ENCODE peak calls at places on chromosomes 3 and 15, in seven cellular contexts. C, J, U, P, R, Z and H are unnamed samples. For H3K4me1, the result is how much of the 10 kb centered on the place peaks cover.

GRCh38 chr15:93384886-93385285 is 295.9 kb upstream of the RGMA start:
- DNase-seq in Z (no peak), U (no peak), C (no peak), R (no peak), P (no peak), J (no peak), H (no peak)

GRCh38 chr3:149142647-149143046 is 13.2 kb downstream of the HPS3 start:
- DNase-seq in U (no peak), J (no peak), R (no peak), P (no peak), C (no peak), Z (no peak), H (no peak)

GRCh38 chr3:177835917-177836316 is 638.6 kb upstream of the TBL1XR1 start:
- DNase-seq in U (no peak), C (no peak), J (no peak), Z (no peak), R (peak), P (no peak), H (no peak)

GRCh38 chr3:65548848-65549625 is 489.7 kb downstream of the MAGI1 start:
- DNase-seq in Z (no peak), J (no peak), R (no peak), C (no peak), P (peak), U (no peak), H (peak)

GRCh38 chr3:192566706-192567290 is 160.5 kb downstream of the FGF12 start:
- DNase-seq in R (peak), U (peak), J (peak), Z (peak), P (peak), C (peak), H (peak)

GRCh38 chr15:83424101-83424500 is 23.0 kb upstream of the SH3GL3 start:
- DNase-seq in C (no peak), U (no peak), Z (no peak), P (no peak), J (no peak), R (no peak), H (no peak)

GRCh38 chr3:186219211-186219638 is 110.3 kb upstream of the ETV5 start:
- DNase-seq in J (no peak), U (no peak), Z (no peak), C (no peak), R (no peak), P (no peak), H (no peak)

GRCh38 chr15:82585072-82585471 is 44.8 kb upstream of the RPS17 start:
- DNase-seq in J (no peak), C (no peak), R (peak), P (no peak), U (no peak), Z (no peak), H (no peak)

GRCh38 chr15:71679223-71680078 is 130.9 kb upstream of the NR2E3 start:
- DNase-seq in C (no peak), R (peak), U (no peak), Z (no peak), J (no peak), P (peak), H (no peak)

GRCh38 chr3:172846706-172847105 is 96.2 kb downstream of the ECT2 start:
- DNase-seq in R (no peak), P (no peak), Z (no peak), C (no peak), U (no peak), J (no peak), H (no peak)

GRCh38 chr3:115518100-115518852 is 105.0 kb upstream of the GAP43 start:
- DNase-seq in Z (no peak), C (no peak), U (no peak), R (peak), J (no peak), P (no peak), H (peak)

GRCh38 chr15:99212401-99212800 is 37.0 kb downstream of the TTC23 start:
- DNase-seq in U (no peak), J (no peak), C (peak), P (no peak), R (peak), Z (no peak), H (no peak)

GRCh38 chr3:184428561-184429175 is 48.8 kb downstream of the CHRD start:
- DNase-seq in P (no peak), C (no peak), Z (no peak), U (no peak), J (no peak), R (no peak), H (no peak)

GRCh38 chr3:162096874-162097273 is 600.3 kb downstream of the OTOL1 start:
- DNase-seq in C (no peak), R (no peak), U (no peak), Z (no peak), P (no peak), J (no peak), H (no peak)

GRCh38 chr3:64163755-64164148 is 61.5 kb downstream of the PRICKLE2 start:
- DNase-seq in C (no peak), U (no peak), J (peak), Z (no peak), R (peak), P (peak), H (no peak)

GRCh38 chr15:84702961-84703482 is 12.9 kb downstream of the SEC11A start:
- DNase-seq in R (peak), J (no peak), C (no peak), P (no peak), Z (no peak), U (no peak), H (no peak)

GRCh38 chr3:136733317-136733833 is 18.8 kb downstream of the STAG1 start:
- DNase-seq in P (no peak), J (no peak), R (peak), Z (no peak), U (no peak), C (no peak), H (no peak)

GRCh38 chr3:139106013-139106932 is 61.6 kb upstream of the PRR23C start:
- DNase-seq in Z (no peak), P (peak), J (no peak), C (no peak), U (no peak), R (no peak), H (no peak)

GRCh38 chr3:171251842-171252241 is 208.4 kb downstream of the TNIK start:
- DNase-seq in P (no peak), J (no peak), U (no peak), R (no peak), C (no peak), Z (no peak), H (no peak)

GRCh38 chr3:61748288-61748687 is 186.9 kb downstream of the PTPRG start:
- DNase-seq in Z (no peak), U (no peak), R (no peak), J (no peak), C (no peak), P (peak), H (no peak)

GRCh38 chr15:60044636-60045273 is 40.6 kb downstream of the FOXB1 start:
- DNase-seq in C (no peak), J (no peak), Z (no peak), P (no peak), R (no peak), U (no peak), H (no peak)

GRCh38 chr15:24924621-24925020 is 30.2 kb upstream of the SNRPN start:
- DNase-seq in Z (no peak), C (no peak), J (no peak), U (no peak), R (peak), P (no peak), H (no peak)

GRCh38 chr15:51842265-51842664 is 12.8 kb downstream of the TMOD3 start:
- DNase-seq in Z (no peak), C (no peak), P (no peak), J (no peak), R (no peak), U (no peak), H (no peak)

GRCh38 chr15:51844747-51845426 is 15.4 kb downstream of the TMOD3 start:
- DNase-seq in J (no peak), C (no peak), P (no peak), Z (no peak), R (peak), U (no peak), H (no peak)

GRCh38 chr15:51846066-51846462 is 16.6 kb downstream of the TMOD3 start:
- DNase-seq in J (no peak), C (no peak), P (no peak), Z (no peak), R (no peak), U (no peak), H (no peak)

GRCh38 chr15:51841401-51842040 is 12.1 kb downstream of the TMOD3 start:
- DNase-seq in C (no peak), P (no peak), Z (no peak), R (no peak), U (no peak), J (no peak), H (no peak)

GRCh38 chr15:51842852-51843737 is 13.6 kb downstream of the TMOD3 start:
- DNase-seq in U (no peak), Z (no peak), J (no peak), R (peak), C (no peak), P (peak), H (no peak)
- TF ChIP-seq USF2 in U (no peak), Z (no peak), J (no peak), R (peak), C (no peak), P (no peak), H (no peak)

DNA sequence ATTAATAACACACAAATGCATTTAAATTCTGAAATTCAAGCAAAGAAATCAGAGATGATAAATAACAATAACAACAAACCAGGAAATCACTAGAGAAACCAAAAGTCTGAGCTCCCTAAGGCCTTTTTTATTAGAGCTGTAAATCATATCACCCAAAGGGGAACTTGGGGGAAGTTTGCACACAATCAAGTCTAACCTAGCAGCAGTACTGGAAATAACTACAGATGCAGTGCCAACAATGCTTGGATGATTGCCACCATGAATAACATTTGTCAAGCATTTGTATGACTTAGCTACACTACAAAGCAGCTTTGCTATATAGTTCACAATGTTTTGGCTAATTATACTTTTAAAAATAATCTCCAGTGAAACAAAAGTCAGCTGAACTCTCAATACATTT is 27.8 kb downstream of the SHQ1 start:
- DNase-seq in R (peak), J (no peak), Z (no peak), U (no peak), P (no peak), C (no peak), H (no peak)
- TF ChIP-seq RFX5 in R (no peak), J (no peak), Z (no peak), U (no peak), P (no peak), C (no peak), H (no peak)

DNA sequence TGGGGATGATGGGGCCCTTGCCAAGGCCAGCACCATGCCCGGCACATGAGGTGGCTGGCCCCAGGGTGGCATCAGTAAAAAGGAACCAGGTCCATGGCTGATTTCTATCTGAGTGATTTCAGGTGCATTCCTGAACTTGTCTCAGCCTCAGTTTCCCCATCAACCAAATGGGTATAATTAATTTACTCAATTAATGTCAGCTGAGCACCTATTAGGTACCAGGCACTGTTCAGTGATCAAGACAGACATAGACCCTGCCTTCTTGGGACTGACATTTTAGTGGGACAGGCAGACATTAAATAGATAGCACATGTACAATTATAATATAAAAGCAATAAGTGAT is 50.9 kb downstream of the SLC6A6 start:
- DNase-seq in P (no peak), Z (no peak), U (no peak), C (no peak), J (no peak), R (no peak), H (no peak)
- H3K4me1 ChIP-seq in P (under half), Z (under half), U (under half), C (half or more), J (under half), R (under half), H (under half)

DNA sequence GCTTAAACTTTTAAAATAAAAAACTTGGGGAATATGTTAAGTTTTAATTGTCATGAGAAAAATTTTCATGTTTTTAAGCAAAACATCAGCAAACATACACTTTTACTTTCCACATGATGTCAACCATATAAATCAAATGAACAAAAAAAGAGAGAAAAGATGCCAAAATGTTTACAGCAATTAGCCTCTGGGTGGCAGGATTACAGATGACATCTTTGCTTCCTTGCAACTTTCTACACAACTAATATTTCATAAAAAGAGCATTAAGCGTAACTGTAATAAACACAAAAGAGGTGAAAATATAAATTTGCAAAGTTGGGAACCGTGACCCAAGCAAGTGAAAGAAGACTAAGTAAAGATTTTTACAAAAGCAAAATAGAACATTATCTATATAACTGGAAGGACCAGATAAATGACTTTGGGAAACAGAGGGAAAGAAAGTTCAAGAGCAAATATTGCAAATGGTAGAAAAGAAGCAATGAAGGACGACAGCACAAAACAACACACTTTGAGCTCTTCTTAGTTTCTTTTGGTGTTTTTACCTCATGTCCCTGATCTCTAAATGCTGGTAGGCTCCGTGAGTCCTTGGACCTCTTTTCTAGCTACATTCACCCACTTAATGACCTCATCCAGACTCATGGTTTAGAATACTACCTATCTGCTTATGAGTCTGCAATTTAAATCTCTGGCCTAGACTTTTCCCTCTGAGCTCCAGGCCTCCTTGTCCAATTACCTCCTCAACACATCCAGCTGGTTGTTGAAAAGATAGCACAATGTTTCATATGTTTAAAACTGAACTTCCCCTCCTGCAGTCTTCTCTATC is 9.4 kb downstream of the TP53BP1 start:
- DNase-seq in P (no peak), J (no peak), C (no peak), Z (no peak), R (no peak), U (no peak), H (peak)
- TF ChIP-seq USF2 in P (no peak), J (no peak), C (no peak), Z (no peak), R (no peak), U (no peak), H (no peak)

DNA sequence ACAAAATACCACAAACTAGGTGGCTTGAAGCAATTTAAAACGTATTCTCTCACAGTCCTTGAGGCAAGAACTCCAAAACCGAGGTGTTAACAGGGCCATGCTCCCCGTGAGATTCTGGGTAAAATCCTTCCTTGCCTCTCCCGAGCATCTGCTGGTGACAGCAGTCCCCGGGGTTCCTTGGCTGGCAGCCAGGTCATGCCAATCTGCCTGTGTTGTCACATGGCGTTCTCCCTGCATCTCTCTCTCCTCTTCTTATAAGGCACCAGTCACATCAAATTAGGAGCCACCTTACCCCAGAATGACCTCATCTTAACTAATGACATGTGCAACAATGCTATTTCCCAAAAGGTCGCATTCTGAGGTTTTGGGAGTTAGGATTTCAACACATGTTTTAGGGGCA is 26.3 kb upstream of the LRRN1 start:
- DNase-seq in P (no peak), C (no peak), J (no peak), U (no peak), Z (no peak), R (no peak), H (peak)
- TF ChIP-seq RFX5 in P (no peak), C (no peak), J (no peak), U (no peak), Z (no peak), R (no peak), H (no peak)

GRCh38 chr3:69086133-69086722 is 1.5 kb downstream of the ARL6IP5 start:
- DNase-seq in R (peak), Z (no peak), P (peak), U (no peak), J (no peak), C (peak), H (peak)
- H3K4me1 ChIP-seq in R (under half), Z (under half), P (under half), U (under half), J (under half), C (half or more), H (under half)

GRCh38 chr3:37291275-37291700 is 116.9 kb upstream of the LRRFIP2 start:
- DNase-seq in R (peak), P (no peak), C (peak), U (peak), J (no peak), Z (no peak), H (no peak)
- TF ChIP-seq USF2 in R (peak), P (no peak), C (no peak), U (peak), J (no peak), Z (no peak), H (no peak)

DNA sequence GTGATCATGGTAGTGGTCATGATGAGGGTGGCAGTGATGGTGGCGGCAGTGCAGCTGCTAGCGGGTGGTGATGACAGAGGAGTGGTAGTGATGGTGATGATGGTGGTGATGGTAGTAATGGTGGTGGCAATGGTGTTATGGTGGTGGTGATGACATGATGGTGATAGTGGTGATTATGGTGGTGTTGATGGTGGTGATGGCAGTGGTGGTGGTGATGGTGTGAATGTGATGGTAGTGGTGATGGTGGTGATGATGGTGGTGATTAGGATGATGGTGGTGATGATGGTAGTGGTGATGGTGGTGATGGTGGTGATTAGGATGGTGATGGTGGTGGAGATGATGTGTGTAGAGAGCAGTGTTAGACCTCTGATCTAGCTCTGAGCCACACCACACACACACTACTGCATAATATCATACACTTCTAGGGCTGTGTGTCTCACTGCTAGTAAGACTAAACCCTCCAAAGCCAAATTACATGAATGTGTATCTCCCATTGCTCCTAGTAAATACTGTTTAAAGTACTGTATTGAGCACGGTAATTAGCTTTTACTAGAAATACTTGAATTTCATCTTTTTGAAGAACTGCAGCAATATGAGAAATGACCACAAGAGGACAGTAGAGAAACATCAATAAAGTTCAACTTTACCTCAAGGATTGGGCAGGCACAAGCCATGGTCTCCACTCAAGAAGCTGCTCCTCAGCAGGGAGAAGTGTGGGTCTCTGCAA is 28.8 kb downstream of the TMED3 start:
- DNase-seq in P (peak), J (no peak), C (peak), R (peak), U (peak), Z (no peak), H (peak)
- TF ChIP-seq RFX5 in P (no peak), J (no peak), C (no peak), R (no peak), U (no peak), Z (no peak), H (no peak)

DNA sequence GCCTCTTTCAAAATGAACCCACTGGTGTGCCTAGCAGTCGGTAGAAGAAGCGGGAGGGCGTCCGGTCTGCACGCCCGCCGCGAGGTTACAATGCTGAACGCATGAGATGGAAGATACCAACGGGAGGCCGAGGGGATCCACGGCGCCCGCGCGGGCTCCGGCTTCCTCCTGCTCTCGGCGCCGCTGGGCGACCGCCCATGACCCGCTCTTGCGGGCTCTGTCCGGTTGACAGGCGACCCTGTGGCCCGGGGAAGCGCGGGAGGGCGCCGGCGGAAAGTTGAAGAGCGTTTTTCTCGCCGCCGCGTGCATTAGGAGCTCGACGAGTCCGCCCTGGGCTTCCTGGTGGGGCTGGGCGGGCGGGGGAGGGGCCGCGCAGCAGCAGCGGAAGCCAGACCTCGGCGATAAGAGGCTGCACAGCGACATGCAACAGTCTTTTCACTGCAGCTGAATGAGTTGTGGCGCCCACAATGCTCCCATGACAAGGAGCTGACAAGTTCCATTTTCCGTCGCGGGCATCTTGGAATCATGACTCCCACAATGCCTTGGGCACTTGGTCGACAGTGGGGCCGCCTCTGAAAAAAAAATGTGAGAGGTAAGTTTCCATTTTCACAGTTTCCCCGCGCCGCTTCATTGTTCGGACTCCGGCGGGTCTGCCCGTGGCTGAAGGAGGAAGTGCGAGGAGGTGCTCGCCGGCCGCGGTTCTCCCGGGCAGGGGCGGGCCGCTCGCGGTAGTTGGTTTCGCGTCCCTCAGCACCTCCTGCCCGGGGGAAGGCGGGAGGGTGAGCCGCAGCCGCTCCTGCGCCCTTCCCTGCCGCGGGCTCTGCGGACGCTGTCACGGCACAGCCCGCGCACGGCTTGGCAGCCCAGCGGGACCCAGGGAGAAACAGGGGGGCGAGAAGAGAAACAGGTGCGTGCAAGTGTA is at the start of gene MBNL1:
- DNase-seq in J (no peak), U (peak), C (peak), Z (peak), R (peak), P (peak), H (peak)
- H3K4me1 ChIP-seq in J (under half), U (under half), C (under half), Z (under half), R (under half), P (half or more), H (under half)